ENCODE peak calls at places on chromosomes 5 and 9, in eight cellular contexts. D, L, H, O, Q, R, V and B are unnamed samples.

GRCh38 chr5:135553688-135554462 is 18.1 kb upstream of the NEUROG1 start:
- DNase-seq in O (no peak), Q (peak), D (no peak), L (no peak), R (peak), H (peak), V (no peak), B (peak)

GRCh38 chr5:107476783-107477182 is 194.0 kb downstream of the EFNA5 start:
- DNase-seq in D (no peak), V (no peak), Q (no peak), H (peak), R (no peak), L (no peak), O (peak), B (peak)

GRCh38 chr5:56638061-56638621 is 177.2 kb upstream of the MAP3K1 start:
- DNase-seq in D (no peak), R (no peak), O (no peak), L (peak), V (no peak), Q (no peak), H (no peak), B (no peak)

GRCh38 chr5:169991115-169991514 is 10.8 kb upstream of the INSYN2B start:
- DNase-seq in R (no peak), D (no peak), Q (no peak), V (no peak), L (no peak), O (no peak), H (no peak), B (no peak)

GRCh38 chr5:170408866-170409265 is 19.7 kb upstream of the KCNMB1 start:
- DNase-seq in R (no peak), O (no peak), H (no peak), L (no peak), Q (no peak), V (no peak), D (no peak), B (no peak)

GRCh38 chr5:170293273-170293672 is 4.3 kb downstream of the LCP2 start:
- DNase-seq in L (peak), D (peak), H (no peak), V (no peak), O (peak), Q (no peak), R (no peak), B (no peak)

GRCh38 chr5:179805070-179805528 is 1.6 kb downstream of the MGAT4B start:
- DNase-seq in H (no peak), R (no peak), V (no peak), Q (no peak), L (peak), D (no peak), O (no peak), B (no peak)

GRCh38 chr9:120985759-120986353 is 59.3 kb upstream of the TRAF1 start:
- DNase-seq in L (no peak), V (peak), O (peak), H (peak), Q (peak), D (no peak), R (peak), B (peak)

GRCh38 chr9:114235113-114235589 is 79.8 kb downstream of the COL27A1 start:
- DNase-seq in L (no peak), H (no peak), O (no peak), Q (no peak), V (no peak), R (no peak), D (no peak), B (no peak)

GRCh38 chr5:72338810-72339209 is 18.6 kb downstream of the PTCD2 start:
- DNase-seq in Q (no peak), L (no peak), V (no peak), H (no peak), D (no peak), R (no peak), O (no peak), B (no peak)

GRCh38 chr5:148166550-148167283 is 1.6 kb upstream of the SPINK14 start:
- DNase-seq in R (no peak), D (no peak), V (no peak), O (no peak), L (no peak), Q (no peak), H (no peak), B (no peak)

GRCh38 chr5:135473956-135474670 is 22.0 kb upstream of the TIFAB start:
- DNase-seq in V (no peak), L (no peak), R (no peak), D (no peak), H (no peak), O (no peak), Q (no peak), B (no peak)

GRCh38 chr5:31476607-31477200 is 55.2 kb downstream of the DROSHA start:
- DNase-seq in L (no peak), R (no peak), H (no peak), Q (no peak), D (no peak), V (no peak), O (no peak), B (no peak)

GRCh38 chr9:129483467-129484324 is 137.2 kb downstream of the C9orf50 start:
- DNase-seq in L (peak), O (no peak), D (no peak), V (no peak), H (peak), R (peak), Q (peak), B (peak)
- H3K4me3 ChIP-seq in L (peak), O (no peak), D (peak), V (peak), H (peak), R (peak), Q (no peak), B (peak)

GRCh38 chr9:1732670-1733069 is 282.5 kb upstream of the SMARCA2 start:
- DNase-seq in H (no peak), D (no peak), O (peak), L (no peak), R (peak), V (no peak), Q (peak), B (no peak)
- TF ChIP-seq CTCF in H (peak), D (peak), O (peak), L (peak), R (peak), V (peak), Q (peak), B (no peak)

GRCh38 chr5:141250576-141250975 is 5.4 kb downstream of the PCDHB15 start:
- DNase-seq in L (no peak), R (no peak), O (no peak), H (peak), V (no peak), Q (no peak), D (no peak), B (no peak)

GRCh38 chr5:141241496-141241895 is 3.7 kb upstream of the PCDHB15 start:
- DNase-seq in V (no peak), H (no peak), O (no peak), D (no peak), L (no peak), Q (no peak), R (no peak), B (no peak)

DNA sequence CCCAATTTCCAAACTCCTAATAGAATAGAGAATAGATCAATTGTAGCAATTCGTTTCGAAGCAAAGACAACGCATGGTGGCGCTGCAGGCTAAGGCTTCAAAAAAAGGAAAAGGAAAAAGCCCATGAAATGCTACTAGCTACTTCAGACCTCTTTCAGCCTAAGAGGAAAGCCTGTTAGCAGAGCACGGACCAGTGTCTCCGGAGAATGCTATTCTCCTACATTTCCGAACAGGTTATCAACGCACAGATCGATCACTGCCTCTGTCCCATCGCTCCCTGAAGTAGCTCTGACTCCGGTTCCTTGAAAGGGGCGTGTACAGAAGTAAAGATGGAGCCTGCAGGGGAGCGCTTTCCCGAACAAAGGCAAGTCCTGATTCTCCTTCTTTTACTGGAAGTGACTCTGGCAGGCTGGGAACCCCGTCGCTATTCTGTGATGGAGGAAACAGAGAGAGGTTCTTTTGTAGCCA is at the start of gene PCDHB15:
- DNase-seq in D (no peak), O (no peak), Q (no peak), L (no peak), V (no peak), H (peak), R (no peak), B (peak)
- H3K4me3 ChIP-seq in D (peak), O (no peak), Q (no peak), L (no peak), V (no peak), H (peak), R (no peak), B (peak)

GRCh38 chr9:34385561-34386230 is 9.0 kb upstream of the MYORG start:
- DNase-seq in Q (no peak), H (no peak), V (no peak), R (no peak), O (no peak), L (no peak), D (no peak), B (no peak)

GRCh38 chr9:34382879-34383278 is 6.2 kb upstream of the MYORG start:
- DNase-seq in H (no peak), D (no peak), Q (no peak), L (no peak), V (no peak), R (no peak), O (no peak), B (no peak)

GRCh38 chr9:34386656-34387055 is 10.0 kb upstream of the MYORG start:
- DNase-seq in L (no peak), O (no peak), D (no peak), R (no peak), Q (no peak), H (no peak), V (no peak), B (no peak)

GRCh38 chr9:34383904-34384303 is 7.2 kb upstream of the MYORG start:
- DNase-seq in V (no peak), H (no peak), R (no peak), L (no peak), Q (no peak), O (no peak), D (no peak), B (no peak)

GRCh38 chr9:34384368-34385165 is 7.9 kb upstream of the MYORG start:
- DNase-seq in L (no peak), V (no peak), H (no peak), D (no peak), Q (peak), O (no peak), R (no peak), B (no peak)
- TF ChIP-seq CTCF in L (no peak), V (no peak), H (no peak), D (no peak), Q (no peak), O (no peak), R (no peak), B (no peak)

GRCh38 chr9:34579097-34579818 is 10.3 kb downstream of the CNTFR start:
- DNase-seq in O (no peak), V (no peak), Q (no peak), D (no peak), H (peak), L (no peak), R (no peak), B (no peak)

GRCh38 chr9:34577635-34578240 is 11.8 kb downstream of the CNTFR start:
- DNase-seq in H (peak), R (no peak), O (no peak), Q (no peak), L (no peak), D (no peak), V (no peak), B (no peak)

GRCh38 chr9:34579819-34580185 is 9.7 kb downstream of the CNTFR start:
- DNase-seq in Q (no peak), L (no peak), O (no peak), V (no peak), H (no peak), D (no peak), R (no peak), B (no peak)

GRCh38 chr9:34576943-34577634 is 12.4 kb downstream of the CNTFR start:
- DNase-seq in H (peak), V (no peak), L (no peak), O (no peak), D (no peak), R (no peak), Q (no peak), B (no peak)

GRCh38 chr9:34578241-34579096 is 11.1 kb downstream of the CNTFR start:
- DNase-seq in V (no peak), Q (peak), O (no peak), H (peak), D (no peak), R (no peak), L (no peak), B (peak)
- H3K4me3 ChIP-seq in V (no peak), Q (no peak), O (no peak), H (peak), D (peak), R (no peak), L (no peak), B (no peak)

GRCh38 chr9:38032266-38032830 is 36.7 kb downstream of the SHB start:
- DNase-seq in V (no peak), O (no peak), Q (no peak), R (peak), D (no peak), H (no peak), L (peak), B (no peak)
- TF ChIP-seq CTCF in V (no peak), O (no peak), Q (no peak), R (no peak), D (no peak), H (no peak), L (no peak), B (no peak)

GRCh38 chr5:54835642-54836041 is 149.8 kb downstream of the ESM1 start:
- DNase-seq in Q (peak), O (no peak), R (peak), H (no peak), V (no peak), L (no peak), D (no peak), B (peak)

GRCh38 chr5:54836959-54837534 is 148.3 kb downstream of the ESM1 start:
- DNase-seq in O (no peak), D (no peak), Q (no peak), H (no peak), L (no peak), R (no peak), V (no peak), B (peak)

GRCh38 chr5:54837939-54838457 is 147.4 kb downstream of the ESM1 start:
- DNase-seq in V (no peak), D (no peak), O (no peak), L (no peak), Q (no peak), H (no peak), R (no peak), B (no peak)

GRCh38 chr5:54841481-54841880 is 143.9 kb downstream of the ESM1 start:
- DNase-seq in R (no peak), V (no peak), H (no peak), D (no peak), O (no peak), Q (no peak), L (no peak), B (no peak)

GRCh38 chr5:54838843-54839242 is 146.6 kb downstream of the ESM1 start:
- DNase-seq in V (no peak), Q (no peak), O (no peak), H (no peak), D (no peak), L (no peak), R (no peak), B (no peak)
- H3K4me3 ChIP-seq in V (no peak), Q (no peak), O (no peak), H (no peak), D (no peak), L (no peak), R (no peak), B (no peak)

GRCh38 chr9:124419832-124420489 is 4.7 kb upstream of the PSMB7 start:
- DNase-seq in R (no peak), D (no peak), O (peak), L (no peak), V (no peak), Q (no peak), H (no peak), B (no peak)
- TF ChIP-seq CTCF in R (peak), D (no peak), O (no peak), L (no peak), V (no peak), Q (no peak), H (no peak), B (no peak)

GRCh38 chr9:91386765-91387164 is 25.0 kb upstream of the AUH start:
- DNase-seq in V (no peak), D (no peak), O (no peak), L (no peak), R (no peak), H (no peak), Q (no peak), B (no peak)
- H3K4me3 ChIP-seq in V (no peak), D (no peak), O (no peak), L (no peak), R (no peak), H (no peak), Q (no peak), B (no peak)

GRCh38 chr5:138945421-138946240 is 70.5 kb upstream of the LRRTM2 start:
- DNase-seq in Q (no peak), R (no peak), D (no peak), V (no peak), O (no peak), L (no peak), H (peak), B (no peak)
- TF ChIP-seq CTCF in Q (no peak), R (no peak), D (no peak), V (no peak), O (no peak), L (no peak), H (peak), B (no peak)